ENCODE peak calls at places on chromosomes 2 and 18, in ten cellular contexts. W is CD8-positive, alpha-beta T cell; N is activated gamma-delta T cell; Z is BJ; R is non-pigmented ciliary epithelial cell; E is T-helper 1 cell; C is occipital lobe; F is caudate nucleus; O is ACHN; Y is stimulated activated CD4-positive, alpha-beta T cell treated with anti-CD3 and anti-CD28 coated beads, Interleukin-1b, Interleukin-23, amount 100 ng/mL, for 24 hours. X is an unnamed sample.

GRCh38 chr2:216388046-216388884 is 16.0 kb upstream of the MARCHF4 start:
- DNase-seq in W (no peak), N (no peak), Z (no peak), R (no peak), E (no peak), C (no peak), F (no peak), O (no peak), Y (no peak), X (no peak)

GRCh38 chr18:22470511-22471181 is 52.9 kb upstream of the CTAGE1 start:
- DNase-seq in W (no peak), N (no peak), Z (no peak), R (no peak), E (no peak), C (no peak), F (no peak), O (no peak), Y (no peak), X (peak)

GRCh38 chr2:195848119-195848899 is 191.3 kb downstream of the SLC39A10 start:
- DNase-seq in W (no peak), N (no peak), Z (no peak), R (no peak), E (no peak), C (no peak), F (no peak), O (no peak), Y (no peak), X (no peak)

GRCh38 chr18:80166725-80167124 is 57.7 kb downstream of the ADNP2 start:
- DNase-seq in W (no peak), N (no peak), Z (no peak), R (no peak), E (no peak), C (no peak), F (no peak), O (no peak), Y (no peak), X (no peak)

GRCh38 chr2:68714866-68715265 is 19.7 kb upstream of the ARHGAP25 start:
- DNase-seq in W (no peak), N (no peak), Z (no peak), R (no peak), E (no peak), C (no peak), F (no peak), O (no peak), Y (no peak), X (no peak)

GRCh38 chr2:102357975-102358374 is 2.4 kb downstream of the IL18R1 start:
- DNase-seq in W (no peak), N (no peak), Z (no peak), R (no peak), E (no peak), C (no peak), F (no peak), O (no peak), Y (no peak), X (no peak)

GRCh38 chr18:14976736-14977430 is 228.9 kb downstream of the ANKRD30B start:
- DNase-seq in W (no peak), N (no peak), Z (no peak), R (no peak), E (no peak), C (no peak), F (no peak), O (peak), Y (no peak), X (no peak)

GRCh38 chr2:175597286-175597685 is 404.8 kb downstream of the LNPK start:
- DNase-seq in W (no peak), N (no peak), Z (peak), R (no peak), E (no peak), C (no peak), F (no peak), O (no peak), Y (no peak), X (no peak)

GRCh38 chr2:151029406-151030157 is 232.1 kb downstream of the RBM43 start:
- DNase-seq in W (no peak), N (no peak), Z (peak), R (peak), E (no peak), C (no peak), F (no peak), O (no peak), Y (no peak), X (no peak)

GRCh38 chr2:213119061-213119809 is 32.2 kb downstream of the IKZF2 start:
- DNase-seq in W (no peak), N (no peak), Z (peak), R (peak), E (no peak), C (no peak), F (no peak), O (no peak), Y (no peak), X (no peak)

GRCh38 chr18:50192903-50193795 is 1.8 kb downstream of the MYO5B start:
- DNase-seq in W (no peak), N (no peak), Z (no peak), R (no peak), E (no peak), C (no peak), F (no peak), O (no peak), Y (no peak), X (peak)

GRCh38 chr2:118670868-118671267 is 176.6 kb downstream of the EN1 start:
- DNase-seq in W (no peak), N (no peak), Z (peak), R (peak), E (no peak), C (no peak), F (no peak), O (no peak), Y (no peak), X (peak)

GRCh38 chr2:196131949-196132925 is 39.1 kb downstream of the STK17B start:
- DNase-seq in W (no peak), N (no peak), Z (no peak), R (no peak), E (peak), C (no peak), F (no peak), O (peak), Y (no peak), X (no peak)

GRCh38 chr2:222290691-222291484 is 7.9 kb downstream of the PAX3 start:
- DNase-seq in W (no peak), N (no peak), Z (no peak), R (no peak), E (no peak), C (no peak), F (no peak), O (no peak), Y (no peak), X (no peak)

GRCh38 chr2:122167561-122167960 is 412.1 kb downstream of the TSN start:
- DNase-seq in W (no peak), N (no peak), Z (no peak), R (no peak), E (no peak), C (no peak), F (no peak), O (peak), Y (no peak), X (no peak)

GRCh38 chr2:230520061-230520874 is 104.3 kb downstream of the SP100 start:
- DNase-seq in W (no peak), N (no peak), Z (no peak), R (no peak), E (no peak), C (no peak), F (no peak), O (no peak), Y (no peak), X (no peak)

GRCh38 chr18:3885209-3885792 is 435.3 kb downstream of the TGIF1 start:
- DNase-seq in W (no peak), N (no peak), Z (no peak), R (no peak), E (no peak), C (no peak), F (no peak), O (peak), Y (no peak), X (no peak)

GRCh38 chr2:174014699-174015070 is 49.5 kb upstream of the SP3 start:
- DNase-seq in W (no peak), N (no peak), Z (no peak), R (no peak), E (no peak), C (no peak), F (no peak), O (no peak), Y (no peak), X (no peak)

GRCh38 chr18:33424266-33424946 is 16.1 kb downstream of the CCDC178 start:
- DNase-seq in W (no peak), N (no peak), Z (no peak), R (no peak), E (no peak), C (peak), F (no peak), O (no peak), Y (no peak), X (no peak)

GRCh38 chr18:11819938-11820337 is 31.3 kb upstream of the CHMP1B start:
- DNase-seq in W (no peak), N (no peak), Z (no peak), R (no peak), E (no peak), C (no peak), F (no peak), O (no peak), Y (no peak), X (no peak)

GRCh38 chr2:189751080-189751658 is 11.4 kb downstream of the OSGEPL1 start:
- DNase-seq in W (peak), N (no peak), Z (no peak), R (no peak), E (no peak), C (no peak), F (no peak), O (peak), Y (no peak), X (peak)

GRCh38 chr2:201151127-201152074 is 31.5 kb upstream of the CASP10 start:
- DNase-seq in W (no peak), N (no peak), Z (peak), R (peak), E (no peak), C (no peak), F (no peak), O (peak), Y (no peak), X (no peak)

GRCh38 chr2:1743396-1744150 is 742 bp downstream of the PXDN start:
- DNase-seq in W (no peak), N (no peak), Z (no peak), R (no peak), E (no peak), C (no peak), F (no peak), O (peak), Y (no peak), X (peak)

GRCh38 chr2:238105506-238106338 is 5.6 kb downstream of the ESPNL start:
- DNase-seq in W (no peak), N (no peak), Z (no peak), R (no peak), E (no peak), C (no peak), F (no peak), O (no peak), Y (no peak), X (no peak)

GRCh38 chr18:61579581-61579980 is 246.4 kb downstream of the CDH20 start:
- DNase-seq in W (no peak), N (no peak), Z (no peak), R (no peak), E (no peak), C (no peak), F (no peak), O (no peak), Y (no peak), X (no peak)

GRCh38 chr2:180730976-180731375 is 249.4 kb upstream of the UBE2E3 start:
- DNase-seq in W (no peak), N (no peak), Z (no peak), R (no peak), E (no peak), C (no peak), F (no peak), O (no peak), Y (no peak), X (no peak)

GRCh38 chr2:204691911-204692510 is 146.7 kb downstream of the PARD3B start:
- DNase-seq in W (no peak), N (no peak), Z (peak), R (peak), E (no peak), C (no peak), F (no peak), O (peak), Y (no peak), X (peak)

GRCh38 chr2:98985905-98986666 is 50.1 kb upstream of the CRACDL start:
- DNase-seq in W (no peak), N (no peak), Z (no peak), R (no peak), E (no peak), C (no peak), F (no peak), O (no peak), Y (no peak), X (no peak)

GRCh38 chr2:53438056-53438455 is 329.5 kb upstream of the CHAC2 start:
- DNase-seq in W (no peak), N (no peak), Z (no peak), R (no peak), E (no peak), C (no peak), F (no peak), O (no peak), Y (no peak), X (no peak)

GRCh38 chr18:78770149-78771139 is 209.2 kb upstream of the SALL3 start:
- DNase-seq in W (no peak), N (no peak), Z (no peak), R (no peak), E (no peak), C (no peak), F (no peak), O (no peak), Y (no peak), X (no peak)

GRCh38 chr2:238928520-238929241 is 80.8 kb downstream of the TWIST2 start:
- DNase-seq in W (no peak), N (no peak), Z (no peak), R (no peak), E (no peak), C (no peak), F (no peak), O (no peak), Y (no peak), X (no peak)

GRCh38 chr2:74286725-74287124 is 56.5 kb downstream of the SLC4A5 start:
- DNase-seq in W (no peak), N (no peak), Z (no peak), R (no peak), E (no peak), C (no peak), F (no peak), O (no peak), Y (no peak), X (no peak)

GRCh38 chr2:110659248-110659647 is 18.6 kb downstream of the BUB1 start:
- DNase-seq in W (no peak), N (no peak), Z (no peak), R (no peak), E (no peak), C (no peak), F (no peak), O (peak), Y (no peak), X (peak)

GRCh38 chr2:152568566-152568965 is 148.7 kb downstream of the PRPF40A start:
- DNase-seq in W (no peak), N (no peak), Z (no peak), R (no peak), E (no peak), C (no peak), F (no peak), O (no peak), Y (no peak), X (no peak)

GRCh38 chr2:219689676-219690628 is 62.5 kb downstream of the SLC4A3 start:
- DNase-seq in W (no peak), N (no peak), Z (no peak), R (peak), E (no peak), C (no peak), F (no peak), O (peak), Y (peak), X (peak)

GRCh38 chr2:10043906-10044601 is 704 bp downstream of the KLF11 start:
- DNase-seq in W (peak), N (peak), Z (peak), R (peak), E (peak), C (peak), F (peak), O (peak), Y (peak), X (peak)

X was measured in hepatocyte.